ENCODE peak calls at places on chromosomes 3 and 15, in seven cellular contexts. S, W, Q, K, R, E and T are unnamed samples.

GRCh38 chr15:92817339-92817886 is 82.7 kb upstream of the CHD2 start:
- DNase-seq in S (no peak), W (no peak), Q (no peak), K (no peak), R (no peak), E (no peak), T (no peak)

GRCh38 chr3:48429416-48430358 is at the start of gene PLXNB1:
- DNase-seq in S (peak; percentile 90), W (peak; percentile 91), Q (peak; percentile 93), K (peak; percentile 97), R (no peak), E (no peak), T (peak; percentile 84)

GRCh38 chr3:65729553-65729952 is 309.2 kb downstream of the MAGI1 start:
- DNase-seq in S (no peak), W (no peak), Q (no peak), K (peak; percentile 92), R (no peak), E (no peak), T (no peak)

GRCh38 chr3:23086831-23087230 is 116.3 kb upstream of the UBE2E2 start:
- DNase-seq in S (no peak), W (no peak), Q (no peak), K (no peak), R (no peak), E (no peak), T (no peak)

GRCh38 chr3:153090973-153091372 is 71.1 kb upstream of the RAP2B start:
- DNase-seq in S (no peak), W (no peak), Q (no peak), K (no peak), R (no peak), E (no peak), T (no peak)

GRCh38 chr15:82999426-82999825 is 12.0 kb downstream of the C15orf40 start:
- DNase-seq in S (no peak), W (no peak), Q (no peak), K (no peak), R (no peak), E (no peak), T (no peak)

GRCh38 chr3:42163622-42164244 is 72.6 kb downstream of the TRAK1 start:
- DNase-seq in S (no peak), W (no peak), Q (no peak), K (no peak), R (no peak), E (no peak), T (no peak)

GRCh38 chr3:101879102-101879501 is 29.8 kb downstream of the NFKBIZ start:
- DNase-seq in S (no peak), W (no peak), Q (no peak), K (no peak), R (no peak), E (no peak), T (no peak)

GRCh38 chr3:81726735-81727134 is 34.7 kb downstream of the GBE1 start:
- DNase-seq in S (no peak), W (no peak), Q (no peak), K (no peak), R (no peak), E (no peak), T (no peak)

GRCh38 chr3:108283006-108283405 is 13.3 kb upstream of the HHLA2 start:
- DNase-seq in S (no peak), W (no peak), Q (no peak), K (no peak), R (no peak), E (no peak), T (no peak)

GRCh38 chr15:69472046-69472445 is 19.4 kb downstream of the RPLP1 start:
- DNase-seq in S (no peak), W (no peak), Q (no peak), K (no peak), R (no peak), E (no peak), T (no peak)

GRCh38 chr15:38260077-38260476 is 7.4 kb downstream of the SPRED1 start:
- DNase-seq in S (no peak), W (no peak), Q (no peak), K (no peak), R (no peak), E (no peak), T (no peak)

GRCh38 chr15:38259134-38259533 is 6.5 kb downstream of the SPRED1 start:
- DNase-seq in S (no peak), W (no peak), Q (no peak), K (no peak), R (no peak), E (no peak), T (no peak)

GRCh38 chr15:38267416-38268022 is 14.9 kb downstream of the SPRED1 start:
- DNase-seq in S (no peak), W (no peak), Q (no peak), K (no peak), R (no peak), E (no peak), T (no peak)

GRCh38 chr15:38266247-38266996 is 13.8 kb downstream of the SPRED1 start:
- DNase-seq in S (no peak), W (no peak), Q (no peak), K (no peak), R (no peak), E (no peak), T (no peak)

DNA sequence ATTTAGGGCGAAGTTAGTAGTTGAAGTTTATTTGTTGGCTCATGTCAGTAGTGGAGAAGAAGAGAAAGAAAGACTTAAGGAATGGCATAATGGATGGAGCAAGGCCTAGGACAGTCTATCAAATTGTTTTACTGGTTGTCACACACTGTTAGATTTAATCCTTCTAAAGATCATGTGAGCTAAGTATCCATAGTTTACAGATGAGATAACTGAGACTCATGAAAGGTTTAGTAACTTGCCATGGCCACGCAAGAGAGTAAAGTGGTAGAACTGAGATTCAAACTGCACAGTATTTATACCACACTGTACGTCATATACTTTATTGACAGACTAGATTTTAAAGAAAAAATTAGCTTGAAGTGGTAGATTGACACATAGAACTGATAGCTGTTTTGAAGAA is 11.4 kb downstream of the SPRED1 start:
- DNase-seq in S (no peak), W (no peak), Q (no peak), K (no peak), R (no peak), E (no peak), T (no peak)
- H3K4me3 ChIP-seq in S (no peak overlapping the region), W (no peak overlapping the region), Q (no peak overlapping the region), K (no peak overlapping the region), R (no peak overlapping the region), E (no peak overlapping the region), T (no peak overlapping the region)

GRCh38 chr3:74599564-74599963 is 14.9 kb downstream of the CNTN3 start:
- DNase-seq in S (no peak), W (no peak), Q (no peak), K (no peak), R (no peak), E (no peak), T (no peak)

GRCh38 chr3:74601793-74602192 is 12.7 kb downstream of the CNTN3 start:
- DNase-seq in S (no peak), W (no peak), Q (no peak), K (no peak), R (no peak), E (no peak), T (no peak)

GRCh38 chr3:74603292-74603691 is 11.2 kb downstream of the CNTN3 start:
- DNase-seq in S (no peak), W (no peak), Q (no peak), K (no peak), R (no peak), E (no peak), T (no peak)

GRCh38 chr3:74605437-74605836 is 9.0 kb downstream of the CNTN3 start:
- DNase-seq in S (no peak), W (no peak), Q (no peak), K (no peak), R (no peak), E (no peak), T (no peak)

DNA sequence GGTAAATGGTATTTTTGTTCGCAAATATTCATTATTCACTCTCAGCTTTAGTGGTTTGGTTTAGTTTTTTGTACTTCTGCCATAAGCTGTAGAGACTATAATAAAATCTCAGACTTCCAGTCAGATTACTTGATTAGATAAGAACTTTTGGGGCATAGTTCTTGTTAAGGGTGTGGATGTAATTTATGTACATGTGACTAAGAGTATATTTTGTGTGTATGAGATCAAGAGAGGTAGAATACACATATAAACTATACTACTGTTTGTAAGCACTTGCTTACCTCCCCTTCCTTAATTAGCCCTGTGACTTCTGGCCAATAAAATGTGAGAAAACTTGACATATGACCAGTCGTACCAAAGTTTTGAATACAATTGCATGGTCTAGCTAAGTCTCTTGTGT is 12.0 kb downstream of the CNTN3 start:
- DNase-seq in S (no peak), W (no peak), Q (no peak), K (no peak), R (no peak), E (no peak), T (no peak)
- TF ChIP-seq YY1 in S (no peak), W (no peak), Q (no peak), K (no peak), R (no peak), E (no peak), T (no peak)

GRCh38 chr15:94298359-94298758 is 67.0 kb downstream of the MCTP2 start:
- DNase-seq in S (no peak), W (no peak), Q (no peak), K (no peak), R (no peak), E (no peak), T (no peak)

GRCh38 chr15:94297543-94297942 is 66.2 kb downstream of the MCTP2 start:
- DNase-seq in S (no peak), W (no peak), Q (no peak), K (no peak), R (no peak), E (no peak), T (no peak)

GRCh38 chr15:94305133-94305532 is 73.8 kb downstream of the MCTP2 start:
- DNase-seq in S (no peak), W (no peak), Q (no peak), K (no peak), R (no peak), E (no peak), T (no peak)

GRCh38 chr15:94295275-94295674 is 63.9 kb downstream of the MCTP2 start:
- DNase-seq in S (no peak), W (no peak), Q (no peak), K (no peak), R (no peak), E (no peak), T (no peak)

GRCh38 chr15:94300612-94301011 is 69.3 kb downstream of the MCTP2 start:
- DNase-seq in S (no peak), W (no peak), Q (no peak), K (no peak), R (no peak), E (no peak), T (no peak)
- H3K4me1 ChIP-seq in S (no peaks in the 10 kb centered on the region), W (no peaks in the 10 kb centered on the region), Q (no peaks in the 10 kb centered on the region), K (no peaks in the 10 kb centered on the region), R (no peaks in the 10 kb centered on the region), E (no peaks in the 10 kb centered on the region), T (no peaks in the 10 kb centered on the region)

GRCh38 chr3:12960497-12960896 is 112.7 kb downstream of the IQSEC1 start:
- DNase-seq in S (no peak), W (no peak), Q (no peak), K (no peak), R (no peak), E (no peak), T (no peak)

GRCh38 chr3:12961726-12962036 is 111.5 kb downstream of the IQSEC1 start:
- DNase-seq in S (no peak), W (no peak), Q (no peak), K (no peak), R (no peak), E (no peak), T (no peak)

GRCh38 chr3:12959395-12959794 is 113.8 kb downstream of the IQSEC1 start:
- DNase-seq in S (no peak), W (no peak), Q (no peak), K (no peak), R (no peak), E (no peak), T (no peak)

GRCh38 chr3:12961007-12961725 is 112.1 kb downstream of the IQSEC1 start:
- DNase-seq in S (no peak), W (no peak), Q (no peak), K (no peak), R (no peak), E (no peak), T (no peak)

GRCh38 chr3:12959838-12960378 is 113.3 kb downstream of the IQSEC1 start:
- DNase-seq in S (peak; percentile 53), W (no peak), Q (no peak), K (no peak), R (no peak), E (no peak), T (no peak)
- H3K4me3 ChIP-seq in S (no peak overlapping the region), W (no peak overlapping the region), Q (no peak overlapping the region), K (no peak overlapping the region), R (no peak overlapping the region), E (peak overlapping the region; percentile 17), T (no peak overlapping the region)